ENCODE peak calls at places on chromosomes 3 and 15, in five cellular contexts. B is activated naive CD4-positive, alpha-beta T cell; S is GM18507; P is substantia nigra; U is activated gamma-delta T cell treated with Interleukin-2 at 50 U/mL for 16 hours. L is an unnamed sample.

GRCh38 chr3:47010050-47010712 is 30.7 kb downstream of the NBEAL2 start:
- DNase-seq in B (no peak), S (no peak), P (no peak), U (no peak), L (no peak)

GRCh38 chr15:58355965-58356358 is 75.8 kb upstream of the LIPC start:
- DNase-seq in B (no peak), S (no peak), P (no peak), U (no peak), L (no peak)

GRCh38 chr3:169772530-169772950 is 656 bp upstream of the MYNN start:
- DNase-seq in B (no peak), S (no peak), P (peak; percentile 79), U (no peak), L (peak; percentile 80)

GRCh38 chr3:45560270-45561020 is 34.1 kb upstream of the LIMD1 start:
- DNase-seq in B (no peak), S (no peak), P (peak; percentile 71), U (no peak), L (no peak)

GRCh38 chr3:60580826-60581225 is 670.4 kb downstream of the FHIT start:
- DNase-seq in B (no peak), S (no peak), P (no peak), U (no peak), L (no peak)

GRCh38 chr3:29644261-29644660 is 363.4 kb downstream of the RBMS3 start:
- DNase-seq in B (no peak), S (no peak), P (no peak), U (no peak), L (no peak)

GRCh38 chr3:194266658-194267005 is 84.5 kb downstream of the CPN2 start:
- DNase-seq in B (no peak), S (no peak), P (no peak), U (no peak), L (no peak)

GRCh38 chr3:14549256-14549931 is 9.3 kb upstream of the GRIP2 start:
- DNase-seq in B (no peak), S (no peak), P (no peak), U (no peak), L (no peak)

GRCh38 chr15:84778194-84778593 is 29.8 kb downstream of the ZNF592 start:
- DNase-seq in B (no peak), S (no peak), P (no peak), U (no peak), L (no peak)

GRCh38 chr3:171838218-171838720 is 4.9 kb upstream of the TMEM212 start:
- DNase-seq in B (no peak), S (no peak), P (peak; percentile 36), U (no peak), L (no peak)

GRCh38 chr3:196673632-196674031 is 34.1 kb downstream of the NRROS start:
- DNase-seq in B (no peak), S (no peak), P (no peak), U (no peak), L (no peak)

GRCh38 chr3:71570453-71571038 is 13.0 kb downstream of the FOXP1 start:
- DNase-seq in B (no peak), S (no peak), P (no peak), U (no peak), L (no peak)

GRCh38 chr3:195004512-195005250 is 266.3 kb downstream of the XXYLT1 start:
- DNase-seq in B (no peak), S (no peak), P (no peak), U (no peak), L (no peak)

GRCh38 chr3:143895805-143896204 is 47.5 kb upstream of the SLC9A9 start:
- DNase-seq in B (no peak), S (no peak), P (no peak), U (no peak), L (no peak)

GRCh38 chr15:84953136-84953535 is 28.5 kb upstream of the PDE8A start:
- DNase-seq in B (no peak), S (no peak), P (no peak), U (no peak), L (no peak)

GRCh38 chr15:38058596-38059075 is 124.2 kb downstream of the TMCO5A start:
- DNase-seq in B (no peak), S (no peak), P (no peak), U (no peak), L (no peak)

GRCh38 chr15:55992769-55993110 is 672 bp downstream of the NEDD4 start:
- DNase-seq in B (no peak), S (no peak), P (no peak), U (no peak), L (no peak)

GRCh38 chr15:83698294-83698693 is 44.4 kb downstream of the ADAMTSL3 start:
- DNase-seq in B (no peak), S (no peak), P (no peak), U (no peak), L (no peak)

GRCh38 chr3:66011098-66011655 is 27.5 kb downstream of the MAGI1 start:
- DNase-seq in B (no peak), S (no peak), P (no peak), U (no peak), L (no peak)

GRCh38 chr3:131403216-131403895 is 21.8 kb downstream of the NUDT16 start:
- DNase-seq in B (no peak), S (no peak), P (no peak), U (no peak), L (no peak)

GRCh38 chr3:142022381-142022780 is 127.0 kb downstream of the TFDP2 start:
- DNase-seq in B (no peak), S (no peak), P (no peak), U (no peak), L (no peak)

GRCh38 chr3:130692455-130692854 is 54.2 kb downstream of the PIK3R4 start:
- DNase-seq in B (no peak), S (no peak), P (no peak), U (no peak), L (no peak)

GRCh38 chr3:114299925-114300624 is 6.2 kb downstream of the TIGIT start:
- DNase-seq in B (no peak), S (no peak), P (no peak), U (no peak), L (no peak)

GRCh38 chr3:71658131-71658530 is 67.1 kb downstream of the EIF4E3 start:
- DNase-seq in B (no peak), S (no peak), P (peak; percentile 53), U (no peak), L (no peak)